ENCODE peak calls at places on chromosomes 2 and 18, in seven cellular contexts. One of them, this sample, is unnamed.

GRCh38 chr2:106183093-106183837 is 10.8 kb downstream of the UXS1 start:
- DNase-seq in aorta: no peak
- DNase-seq in NCI-H1105 treated with DMSO at 0.1 percent for 48 hours: no peak
- DNase-seq in NCI-H1092 treated with DMSO at 0.1 percent for 48 hours: no peak
- DNase-seq in foreskin fibroblast: no peak
- DNase-seq in substantia nigra: no peak
- DNase-seq in head of caudate nucleus: no peak
- DNase-seq in this sample: no peak

GRCh38 chr2:237128026-237128703 is 42.5 kb downstream of the COPS8 start:
- DNase-seq in NCI-H1105 treated with DMSO at 0.1 percent for 48 hours: no peak
- DNase-seq in NCI-H1092 treated with DMSO at 0.1 percent for 48 hours: no peak
- DNase-seq in aorta: peak; percentile 97
- DNase-seq in foreskin fibroblast: peak; percentile 99
- DNase-seq in substantia nigra: peak; percentile 46
- DNase-seq in head of caudate nucleus: peak; percentile 81
- DNase-seq in this sample: peak; percentile 71

GRCh38 chr18:5058768-5059539 is 138.1 kb downstream of the AKAIN1 start:
- DNase-seq in foreskin fibroblast: no peak
- DNase-seq in head of caudate nucleus: no peak
- DNase-seq in NCI-H1105 treated with DMSO at 0.1 percent for 48 hours: no peak
- DNase-seq in substantia nigra: no peak
- DNase-seq in aorta: no peak
- DNase-seq in NCI-H1092 treated with DMSO at 0.1 percent for 48 hours: peak; percentile 17
- DNase-seq in this sample: no peak

GRCh38 chr2:161102770-161103450 is 57.3 kb upstream of the TANK start:
- DNase-seq in substantia nigra: no peak
- DNase-seq in aorta: no peak
- DNase-seq in foreskin fibroblast: peak; percentile 36
- DNase-seq in NCI-H1092 treated with DMSO at 0.1 percent for 48 hours: no peak
- DNase-seq in head of caudate nucleus: no peak
- DNase-seq in NCI-H1105 treated with DMSO at 0.1 percent for 48 hours: no peak
- DNase-seq in this sample: no peak

GRCh38 chr2:42569116-42569711 is 782 bp downstream of the MTA3 start:
- DNase-seq in foreskin fibroblast: peak; percentile 59
- DNase-seq in substantia nigra: peak; percentile 17
- DNase-seq in aorta: no peak
- DNase-seq in NCI-H1105 treated with DMSO at 0.1 percent for 48 hours: peak; percentile 49
- DNase-seq in head of caudate nucleus: peak; percentile 30
- DNase-seq in NCI-H1092 treated with DMSO at 0.1 percent for 48 hours: peak; percentile 23
- DNase-seq in this sample: no peak

GRCh38 chr18:76823574-76823973 is 1.2 kb downstream of the ZNF236 start:
- DNase-seq in NCI-H1092 treated with DMSO at 0.1 percent for 48 hours: no peak
- DNase-seq in substantia nigra: no peak
- DNase-seq in aorta: no peak
- DNase-seq in foreskin fibroblast: peak; percentile 50
- DNase-seq in head of caudate nucleus: peak; percentile 39
- DNase-seq in NCI-H1105 treated with DMSO at 0.1 percent for 48 hours: no peak
- DNase-seq in this sample: no peak

GRCh38 chr2:191321861-191322662 is 76.9 kb downstream of the MYO1B start:
- DNase-seq in NCI-H1092 treated with DMSO at 0.1 percent for 48 hours: no peak
- DNase-seq in NCI-H1105 treated with DMSO at 0.1 percent for 48 hours: no peak
- DNase-seq in substantia nigra: no peak
- DNase-seq in aorta: no peak
- DNase-seq in head of caudate nucleus: no peak
- DNase-seq in foreskin fibroblast: peak; percentile 69
- DNase-seq in this sample: no peak

GRCh38 chr2:199407421-199407820 is 50.3 kb downstream of the SATB2 start:
- DNase-seq in aorta: no peak
- DNase-seq in NCI-H1092 treated with DMSO at 0.1 percent for 48 hours: no peak
- DNase-seq in head of caudate nucleus: no peak
- DNase-seq in NCI-H1105 treated with DMSO at 0.1 percent for 48 hours: no peak
- DNase-seq in substantia nigra: no peak
- DNase-seq in foreskin fibroblast: no peak
- DNase-seq in this sample: no peak

GRCh38 chr2:207371877-207372276 is 157.9 kb upstream of the CREB1 start:
- DNase-seq in head of caudate nucleus: no peak
- DNase-seq in aorta: no peak
- DNase-seq in foreskin fibroblast: no peak
- DNase-seq in NCI-H1092 treated with DMSO at 0.1 percent for 48 hours: no peak
- DNase-seq in NCI-H1105 treated with DMSO at 0.1 percent for 48 hours: no peak
- DNase-seq in substantia nigra: no peak
- DNase-seq in this sample: no peak

GRCh38 chr2:216555274-216555673 is 56.6 kb downstream of the RPL37A start:
- DNase-seq in NCI-H1092 treated with DMSO at 0.1 percent for 48 hours: peak; percentile 68
- DNase-seq in NCI-H1105 treated with DMSO at 0.1 percent for 48 hours: peak; percentile 21
- DNase-seq in substantia nigra: peak; percentile 58
- DNase-seq in aorta: peak; percentile 89
- DNase-seq in foreskin fibroblast: peak; percentile 75
- DNase-seq in head of caudate nucleus: peak; percentile 75
- DNase-seq in this sample: peak; percentile 69

GRCh38 chr2:112254466-112255240 is at the start of gene ZC3H8:
- DNase-seq in head of caudate nucleus: peak; percentile 96
- DNase-seq in NCI-H1105 treated with DMSO at 0.1 percent for 48 hours: peak; percentile 84
- DNase-seq in foreskin fibroblast: peak; percentile 96
- DNase-seq in aorta: peak; percentile 98
- DNase-seq in NCI-H1092 treated with DMSO at 0.1 percent for 48 hours: peak; percentile 82
- DNase-seq in substantia nigra: peak; percentile 90
- DNase-seq in this sample: peak; percentile 90

GRCh38 chr2:218720048-218721041 is 9.7 kb downstream of the TTLL4 start:
- DNase-seq in substantia nigra: no peak
- DNase-seq in NCI-H1092 treated with DMSO at 0.1 percent for 48 hours: no peak
- DNase-seq in foreskin fibroblast: no peak
- DNase-seq in NCI-H1105 treated with DMSO at 0.1 percent for 48 hours: no peak
- DNase-seq in head of caudate nucleus: no peak
- DNase-seq in aorta: no peak
- DNase-seq in this sample: no peak

GRCh38 chr18:11497585-11497984 is 111.8 kb upstream of the SLC35G4 start:
- DNase-seq in NCI-H1092 treated with DMSO at 0.1 percent for 48 hours: no peak
- DNase-seq in substantia nigra: no peak
- DNase-seq in NCI-H1105 treated with DMSO at 0.1 percent for 48 hours: no peak
- DNase-seq in foreskin fibroblast: peak; percentile 90
- DNase-seq in aorta: no peak
- DNase-seq in head of caudate nucleus: no peak
- DNase-seq in this sample: no peak

GRCh38 chr2:1803217-1804115 is 59.2 kb upstream of the PXDN start:
- DNase-seq in NCI-H1105 treated with DMSO at 0.1 percent for 48 hours: no peak
- DNase-seq in NCI-H1092 treated with DMSO at 0.1 percent for 48 hours: no peak
- DNase-seq in head of caudate nucleus: no peak
- DNase-seq in substantia nigra: no peak
- DNase-seq in aorta: peak; percentile 64
- DNase-seq in foreskin fibroblast: no peak
- DNase-seq in this sample: no peak

GRCh38 chr2:217248312-217248935 is 388.6 kb upstream of the TNP1 start:
- DNase-seq in NCI-H1092 treated with DMSO at 0.1 percent for 48 hours: peak; percentile 69
- DNase-seq in NCI-H1105 treated with DMSO at 0.1 percent for 48 hours: peak; percentile 69
- DNase-seq in substantia nigra: peak; percentile 77
- DNase-seq in head of caudate nucleus: peak; percentile 79
- DNase-seq in aorta: peak; percentile 79
- DNase-seq in foreskin fibroblast: no peak
- DNase-seq in this sample: peak; percentile 57

GRCh38 chr2:177172034-177172880 is 40.3 kb upstream of the HNRNPA3 start:
- DNase-seq in substantia nigra: no peak
- DNase-seq in foreskin fibroblast: peak; percentile 80
- DNase-seq in head of caudate nucleus: no peak
- DNase-seq in aorta: no peak
- DNase-seq in NCI-H1092 treated with DMSO at 0.1 percent for 48 hours: no peak
- DNase-seq in NCI-H1105 treated with DMSO at 0.1 percent for 48 hours: no peak
- DNase-seq in this sample: no peak

GRCh38 chr18:79805211-79805862 is 7.6 kb downstream of the KCNG2 start:
- DNase-seq in NCI-H1105 treated with DMSO at 0.1 percent for 48 hours: no peak
- DNase-seq in foreskin fibroblast: no peak
- DNase-seq in head of caudate nucleus: no peak
- DNase-seq in NCI-H1092 treated with DMSO at 0.1 percent for 48 hours: no peak
- DNase-seq in aorta: peak; percentile 31
- DNase-seq in substantia nigra: no peak
- DNase-seq in this sample: no peak

GRCh38 chr2:219073413-219074129 is 12.8 kb upstream of the IHH start:
- DNase-seq in aorta: no peak
- DNase-seq in foreskin fibroblast: peak; percentile 87
- DNase-seq in substantia nigra: no peak
- DNase-seq in head of caudate nucleus: peak; percentile 36
- DNase-seq in NCI-H1105 treated with DMSO at 0.1 percent for 48 hours: peak; percentile 57
- DNase-seq in NCI-H1092 treated with DMSO at 0.1 percent for 48 hours: peak; percentile 33
- DNase-seq in this sample: no peak

GRCh38 chr18:46754188-46754587 is 2.7 kb downstream of the ST8SIA5 start:
- DNase-seq in substantia nigra: no peak
- DNase-seq in NCI-H1105 treated with DMSO at 0.1 percent for 48 hours: no peak
- DNase-seq in foreskin fibroblast: no peak
- DNase-seq in NCI-H1092 treated with DMSO at 0.1 percent for 48 hours: no peak
- DNase-seq in head of caudate nucleus: no peak
- DNase-seq in aorta: no peak
- DNase-seq in this sample: no peak

GRCh38 chr2:141399270-141399669 is 731.5 kb downstream of the LRP1B start:
- DNase-seq in aorta: no peak
- DNase-seq in NCI-H1105 treated with DMSO at 0.1 percent for 48 hours: no peak
- DNase-seq in head of caudate nucleus: no peak
- DNase-seq in substantia nigra: no peak
- DNase-seq in foreskin fibroblast: peak; percentile 33
- DNase-seq in NCI-H1092 treated with DMSO at 0.1 percent for 48 hours: no peak
- DNase-seq in this sample: no peak

GRCh38 chr2:165002638-165003037 is 47.3 kb upstream of the SLC38A11 start:
- DNase-seq in aorta: no peak
- DNase-seq in head of caudate nucleus: no peak
- DNase-seq in foreskin fibroblast: no peak
- DNase-seq in NCI-H1105 treated with DMSO at 0.1 percent for 48 hours: peak; percentile 11
- DNase-seq in substantia nigra: no peak
- DNase-seq in NCI-H1092 treated with DMSO at 0.1 percent for 48 hours: no peak
- DNase-seq in this sample: no peak

GRCh38 chr2:12701786-12702660 is 14.7 kb upstream of the TRIB2 start:
- DNase-seq in NCI-H1105 treated with DMSO at 0.1 percent for 48 hours: no peak
- DNase-seq in NCI-H1092 treated with DMSO at 0.1 percent for 48 hours: no peak
- DNase-seq in substantia nigra: no peak
- DNase-seq in aorta: no peak
- DNase-seq in head of caudate nucleus: no peak
- DNase-seq in foreskin fibroblast: peak; percentile 81
- DNase-seq in this sample: no peak

GRCh38 chr2:68912732-68913131 is 40.0 kb downstream of the GKN2 start:
- DNase-seq in head of caudate nucleus: no peak
- DNase-seq in substantia nigra: no peak
- DNase-seq in NCI-H1092 treated with DMSO at 0.1 percent for 48 hours: no peak
- DNase-seq in foreskin fibroblast: no peak
- DNase-seq in aorta: no peak
- DNase-seq in NCI-H1105 treated with DMSO at 0.1 percent for 48 hours: no peak
- DNase-seq in this sample: no peak

GRCh38 chr2:176085861-176086771 is 2.4 kb upstream of the EVX2 start:
- DNase-seq in foreskin fibroblast: peak; percentile 76
- DNase-seq in aorta: peak; percentile 80
- DNase-seq in head of caudate nucleus: peak; percentile 77
- DNase-seq in NCI-H1105 treated with DMSO at 0.1 percent for 48 hours: no peak
- DNase-seq in NCI-H1092 treated with DMSO at 0.1 percent for 48 hours: no peak
- DNase-seq in substantia nigra: peak; percentile 16
- DNase-seq in this sample: peak; percentile 31

GRCh38 chr2:233847248-233847898 is 7.0 kb downstream of the HJURP start:
- DNase-seq in substantia nigra: no peak
- DNase-seq in NCI-H1105 treated with DMSO at 0.1 percent for 48 hours: no peak
- DNase-seq in foreskin fibroblast: no peak
- DNase-seq in head of caudate nucleus: no peak
- DNase-seq in NCI-H1092 treated with DMSO at 0.1 percent for 48 hours: no peak
- DNase-seq in aorta: peak; percentile 66
- DNase-seq in this sample: no peak

GRCh38 chr2:158990397-158991209 is 22.2 kb downstream of the TANC1 start:
- DNase-seq in NCI-H1092 treated with DMSO at 0.1 percent for 48 hours: no peak
- DNase-seq in substantia nigra: no peak
- DNase-seq in head of caudate nucleus: no peak
- DNase-seq in aorta: no peak
- DNase-seq in foreskin fibroblast: peak; percentile 92
- DNase-seq in NCI-H1105 treated with DMSO at 0.1 percent for 48 hours: no peak
- DNase-seq in this sample: no peak

GRCh38 chr18:30302181-30302580 is 740.4 kb downstream of the DSC3 start:
- DNase-seq in head of caudate nucleus: no peak
- DNase-seq in NCI-H1105 treated with DMSO at 0.1 percent for 48 hours: no peak
- DNase-seq in substantia nigra: no peak
- DNase-seq in foreskin fibroblast: no peak
- DNase-seq in NCI-H1092 treated with DMSO at 0.1 percent for 48 hours: no peak
- DNase-seq in aorta: no peak
- DNase-seq in this sample: no peak

GRCh38 chr2:225501022-225501421 is 101.5 kb downstream of the NYAP2 start:
- DNase-seq in substantia nigra: no peak
- DNase-seq in NCI-H1092 treated with DMSO at 0.1 percent for 48 hours: no peak
- DNase-seq in head of caudate nucleus: no peak
- DNase-seq in NCI-H1105 treated with DMSO at 0.1 percent for 48 hours: no peak
- DNase-seq in aorta: no peak
- DNase-seq in foreskin fibroblast: no peak
- DNase-seq in this sample: no peak

GRCh38 chr2:219521066-219521880 is 7.0 kb downstream of the ASIC4 start:
- DNase-seq in head of caudate nucleus: no peak
- DNase-seq in NCI-H1105 treated with DMSO at 0.1 percent for 48 hours: peak; percentile 16
- DNase-seq in NCI-H1092 treated with DMSO at 0.1 percent for 48 hours: peak; percentile 18
- DNase-seq in foreskin fibroblast: peak; percentile 71
- DNase-seq in substantia nigra: no peak
- DNase-seq in aorta: no peak
- DNase-seq in this sample: no peak

GRCh38 chr2:18630541-18630940 is 41.2 kb upstream of the NT5C1B start:
- DNase-seq in head of caudate nucleus: no peak
- DNase-seq in NCI-H1092 treated with DMSO at 0.1 percent for 48 hours: no peak
- DNase-seq in foreskin fibroblast: peak; percentile 44
- DNase-seq in NCI-H1105 treated with DMSO at 0.1 percent for 48 hours: no peak
- DNase-seq in substantia nigra: no peak
- DNase-seq in aorta: no peak
- DNase-seq in this sample: no peak

GRCh38 chr18:25233582-25234362 is 118.2 kb downstream of the ZNF521 start:
- DNase-seq in foreskin fibroblast: peak; percentile 68
- DNase-seq in NCI-H1092 treated with DMSO at 0.1 percent for 48 hours: no peak
- DNase-seq in NCI-H1105 treated with DMSO at 0.1 percent for 48 hours: no peak
- DNase-seq in head of caudate nucleus: no peak
- DNase-seq in aorta: no peak
- DNase-seq in substantia nigra: no peak
- DNase-seq in this sample: no peak